ENCODE peak calls at places on chromosome 1, in five cellular contexts. J is Caco-2, U is tibial nerve, B is WTC11, X is glutamatergic neuron. K is an unnamed sample.

GRCh38 chr1:175499595-175500367 is 243.6 kb downstream of the TNR start:
- DNase-seq in J (no peak), U (no peak), B (no peak), X (no peak), K (no peak)

GRCh38 chr1:202315576-202316168 is 26.1 kb downstream of the UBE2T start:
- DNase-seq in X (peak), B (peak), J (peak), U (peak), K (peak)

GRCh38 chr1:25120286-25120685 is 112.0 kb downstream of the SYF2 start:
- DNase-seq in U (no peak), J (no peak), X (no peak), B (no peak), K (no peak)

GRCh38 chr1:94795321-94795899 is 24.7 kb upstream of the SLC44A3 start:
- DNase-seq in B (no peak), U (no peak), J (no peak), X (no peak), K (no peak)

GRCh38 chr1:205744403-205744802 is 5.6 kb downstream of the NUCKS1 start:
- DNase-seq in X (no peak), J (no peak), B (no peak), U (no peak), K (no peak)

GRCh38 chr1:47262787-47263413 is 30.9 kb upstream of the TAL1 start:
- DNase-seq in U (no peak), J (peak), B (peak), X (peak), K (peak)

GRCh38 chr1:28115267-28115666 is 26.9 kb upstream of the EYA3 start:
- DNase-seq in B (no peak), X (no peak), U (no peak), J (no peak), K (no peak)

GRCh38 chr1:210262897-210263272 is 30.3 kb downstream of the SERTAD4 start:
- DNase-seq in J (no peak), X (no peak), B (no peak), U (no peak), K (no peak)

GRCh38 chr1:57860931-57861600 is 437.2 kb upstream of the DAB1 start:
- DNase-seq in X (no peak), J (no peak), B (no peak), U (no peak), K (no peak)

GRCh38 chr1:221725683-221726330 is 16.1 kb downstream of the DUSP10 start:
- DNase-seq in J (no peak), B (no peak), U (no peak), X (no peak), K (no peak)

GRCh38 chr1:101924700-101925099 is 72.0 kb downstream of the OLFM3 start:
- DNase-seq in X (no peak), U (no peak), B (no peak), J (no peak), K (no peak)

GRCh38 chr1:78045850-78046778 is at the start of gene GIPC2:
- DNase-seq in J (peak), U (no peak), B (peak), X (peak), K (no peak)

GRCh38 chr1:9087411-9087810 is 18.0 kb upstream of the SLC2A5 start:
- DNase-seq in X (no peak), B (no peak), J (no peak), U (no peak), K (no peak)

GRCh38 chr1:6491480-6491962 is at the start of gene PLEKHG5:
- DNase-seq in J (no peak), U (no peak), X (no peak), B (no peak), K (peak)

GRCh38 chr1:78651247-78651646 is 1.6 kb downstream of the IFI44 start:
- DNase-seq in X (no peak), U (no peak), B (no peak), J (no peak), K (no peak)

GRCh38 chr1:8462298-8462946 is 144.5 kb downstream of the SLC45A1 start:
- DNase-seq in U (no peak), B (no peak), J (no peak), X (no peak), K (no peak)

GRCh38 chr1:205313681-205314308 is 7.8 kb downstream of the NUAK2 start:
- DNase-seq in U (no peak), B (peak), X (peak), J (no peak), K (no peak)

GRCh38 chr1:236168716-236169429 is 26.5 kb downstream of the GPR137B start:
- DNase-seq in U (peak), B (peak), J (no peak), X (no peak), K (no peak)

GRCh38 chr1:6859415-6860343 is 74.4 kb downstream of the CAMTA1 start:
- DNase-seq in U (no peak), B (no peak), X (no peak), J (no peak), K (peak)

GRCh38 chr1:185895208-185895900 is 161.2 kb downstream of the HMCN1 start:
- DNase-seq in U (no peak), B (no peak), J (no peak), X (no peak), K (no peak)

GRCh38 chr1:21904725-21905520 is 32.2 kb downstream of the HSPG2 start:
- DNase-seq in J (no peak), B (no peak), U (no peak), X (no peak), K (peak)

GRCh38 chr1:178399177-178399728 is 97.5 kb downstream of the CLEC20A start:
- DNase-seq in B (no peak), X (no peak), J (no peak), U (no peak), K (no peak)

GRCh38 chr1:20604678-20605077 is 15.8 kb downstream of the CDA start:
- DNase-seq in X (no peak), U (no peak), B (no peak), J (no peak), K (no peak)

GRCh38 chr1:61079898-61080336 is 2.4 kb upstream of the NFIA start:
- DNase-seq in J (peak), U (peak), B (peak), X (peak), K (no peak)
- TF ChIP-seq CTCF in J (no peak), U (peak), B (no peak), X (no peak), K (peak)

GRCh38 chr1:2313651-2314296 is 77.6 kb downstream of the MORN1 start:
- DNase-seq in X (no peak), U (no peak), J (no peak), B (no peak), K (no peak)

GRCh38 chr1:2312196-2312588 is 79.2 kb downstream of the MORN1 start:
- DNase-seq in B (no peak), J (no peak), X (no peak), U (no peak), K (no peak)

GRCh38 chr1:2310332-2311183 is 80.8 kb downstream of the MORN1 start:
- DNase-seq in U (no peak), X (no peak), J (no peak), B (no peak), K (no peak)

GRCh38 chr1:2312589-2313301 is 78.6 kb downstream of the MORN1 start:
- DNase-seq in J (no peak), U (peak), X (no peak), B (no peak), K (no peak)

GRCh38 chr1:2311184-2312032 is 79.9 kb downstream of the MORN1 start:
- DNase-seq in B (peak), J (peak), X (peak), U (peak), K (no peak)
- TF ChIP-seq CTCF in B (no peak), J (peak), X (peak), U (peak), K (peak)

GRCh38 chr1:26862781-26863676 is at the start of gene SFN:
- DNase-seq in J (peak), B (peak), U (no peak), X (no peak), K (no peak)
- TF ChIP-seq CTCF in J (peak), B (peak), U (no peak), X (peak), K (peak)

GRCh38 chr1:18232052-18232451 is 124.5 kb downstream of the IGSF21 start:
- DNase-seq in U (no peak), J (no peak), X (no peak), B (no peak), K (no peak)
- TF ChIP-seq CTCF in U (no peak), J (no peak), X (peak), B (peak), K (peak)

GRCh38 chr1:53316742-53317650 is 10.9 kb downstream of the LRP8 start:
- DNase-seq in X (peak), J (no peak), B (no peak), U (no peak), K (no peak)
- TF ChIP-seq CTCF in X (no peak), J (no peak), B (no peak), U (no peak), K (no peak)